ENCODE peak calls at places on chromosomes 13 and 19, in ten cellular contexts. One of them, this sample, is unnamed.

GRCh38 chr19:27794444-27795042 is 1418.4 kb downstream of the UQCRFS1 start:
- DNase-seq in activated CD4-positive, alpha-beta memory T cell treated with anti-CD3 and anti-CD28 coated beads for 36 hours: peak; percentile 31
- DNase-seq in mucosa of gallbladder: no peak
- DNase-seq in ureter: peak; percentile 48
- DNase-seq in stimulated activated CD8-positive, alpha-beta memory T cell treated with anti-CD3 and anti-CD28 coated beads, Interleukin-4, amount 100 ng/mL, for 4 hours: no peak
- DNase-seq in activated CD8-positive, alpha-beta memory T cell treated with anti-CD3 and anti-CD28 coated beads for 4 hours: no peak
- DNase-seq in NCI-H524 treated with DMSO at 0.1 percent for 48 hours: no peak
- DNase-seq in activated naive CD8-positive, alpha-beta T cell treated with anti-CD3 and anti-CD28 coated beads, Interleukin-2, amount 50 U/mL, for 24 hours: peak; percentile 17
- DNase-seq in sigmoid colon: no peak
- DNase-seq in hypothalamus: no peak
- DNase-seq in this sample: no peak

GRCh38 chr19:48608798-48609263 is 2.3 kb downstream of the SPACA4 start:
- DNase-seq in activated CD4-positive, alpha-beta memory T cell treated with anti-CD3 and anti-CD28 coated beads for 36 hours: peak; percentile 73
- DNase-seq in mucosa of gallbladder: no peak
- DNase-seq in ureter: no peak
- DNase-seq in stimulated activated CD8-positive, alpha-beta memory T cell treated with anti-CD3 and anti-CD28 coated beads, Interleukin-4, amount 100 ng/mL, for 4 hours: no peak
- DNase-seq in activated CD8-positive, alpha-beta memory T cell treated with anti-CD3 and anti-CD28 coated beads for 4 hours: no peak
- DNase-seq in NCI-H524 treated with DMSO at 0.1 percent for 48 hours: peak; percentile 51
- DNase-seq in activated naive CD8-positive, alpha-beta T cell treated with anti-CD3 and anti-CD28 coated beads, Interleukin-2, amount 50 U/mL, for 24 hours: no peak
- DNase-seq in sigmoid colon: no peak
- DNase-seq in hypothalamus: peak; percentile 17
- DNase-seq in this sample: no peak

GRCh38 chr13:74206855-74207254 is 72.7 kb upstream of the KLF12 start:
- DNase-seq in activated CD4-positive, alpha-beta memory T cell treated with anti-CD3 and anti-CD28 coated beads for 36 hours: no peak
- DNase-seq in mucosa of gallbladder: no peak
- DNase-seq in ureter: no peak
- DNase-seq in stimulated activated CD8-positive, alpha-beta memory T cell treated with anti-CD3 and anti-CD28 coated beads, Interleukin-4, amount 100 ng/mL, for 4 hours: no peak
- DNase-seq in activated CD8-positive, alpha-beta memory T cell treated with anti-CD3 and anti-CD28 coated beads for 4 hours: no peak
- DNase-seq in NCI-H524 treated with DMSO at 0.1 percent for 48 hours: no peak
- DNase-seq in activated naive CD8-positive, alpha-beta T cell treated with anti-CD3 and anti-CD28 coated beads, Interleukin-2, amount 50 U/mL, for 24 hours: no peak
- DNase-seq in sigmoid colon: no peak
- DNase-seq in hypothalamus: no peak
- DNase-seq in this sample: no peak

GRCh38 chr19:42111811-42112210 is 20.4 kb downstream of the POU2F2 start:
- DNase-seq in activated CD4-positive, alpha-beta memory T cell treated with anti-CD3 and anti-CD28 coated beads for 36 hours: no peak
- DNase-seq in mucosa of gallbladder: no peak
- DNase-seq in ureter: no peak
- DNase-seq in stimulated activated CD8-positive, alpha-beta memory T cell treated with anti-CD3 and anti-CD28 coated beads, Interleukin-4, amount 100 ng/mL, for 4 hours: no peak
- DNase-seq in activated CD8-positive, alpha-beta memory T cell treated with anti-CD3 and anti-CD28 coated beads for 4 hours: no peak
- DNase-seq in NCI-H524 treated with DMSO at 0.1 percent for 48 hours: no peak
- DNase-seq in activated naive CD8-positive, alpha-beta T cell treated with anti-CD3 and anti-CD28 coated beads, Interleukin-2, amount 50 U/mL, for 24 hours: no peak
- DNase-seq in sigmoid colon: no peak
- DNase-seq in hypothalamus: no peak
- DNase-seq in this sample: no peak

GRCh38 chr19:3125900-3126524 is 9.8 kb upstream of the GNA15 start:
- DNase-seq in activated CD4-positive, alpha-beta memory T cell treated with anti-CD3 and anti-CD28 coated beads for 36 hours: peak; percentile 69
- DNase-seq in mucosa of gallbladder: peak; percentile 60
- DNase-seq in ureter: no peak
- DNase-seq in stimulated activated CD8-positive, alpha-beta memory T cell treated with anti-CD3 and anti-CD28 coated beads, Interleukin-4, amount 100 ng/mL, for 4 hours: peak; percentile 49
- DNase-seq in activated CD8-positive, alpha-beta memory T cell treated with anti-CD3 and anti-CD28 coated beads for 4 hours: peak; percentile 55
- DNase-seq in NCI-H524 treated with DMSO at 0.1 percent for 48 hours: no peak
- DNase-seq in activated naive CD8-positive, alpha-beta T cell treated with anti-CD3 and anti-CD28 coated beads, Interleukin-2, amount 50 U/mL, for 24 hours: peak; percentile 87
- DNase-seq in sigmoid colon: no peak
- DNase-seq in hypothalamus: no peak
- DNase-seq in this sample: no peak

GRCh38 chr13:74406439-74406838 is 272.2 kb upstream of the KLF12 start:
- DNase-seq in activated CD4-positive, alpha-beta memory T cell treated with anti-CD3 and anti-CD28 coated beads for 36 hours: no peak
- DNase-seq in mucosa of gallbladder: no peak
- DNase-seq in ureter: no peak
- DNase-seq in stimulated activated CD8-positive, alpha-beta memory T cell treated with anti-CD3 and anti-CD28 coated beads, Interleukin-4, amount 100 ng/mL, for 4 hours: no peak
- DNase-seq in activated CD8-positive, alpha-beta memory T cell treated with anti-CD3 and anti-CD28 coated beads for 4 hours: no peak
- DNase-seq in NCI-H524 treated with DMSO at 0.1 percent for 48 hours: no peak
- DNase-seq in activated naive CD8-positive, alpha-beta T cell treated with anti-CD3 and anti-CD28 coated beads, Interleukin-2, amount 50 U/mL, for 24 hours: no peak
- DNase-seq in sigmoid colon: no peak
- DNase-seq in hypothalamus: no peak
- DNase-seq in this sample: no peak

GRCh38 chr19:29491995-29492577 is 33.7 kb upstream of the VSTM2B start:
- DNase-seq in activated CD4-positive, alpha-beta memory T cell treated with anti-CD3 and anti-CD28 coated beads for 36 hours: no peak
- DNase-seq in mucosa of gallbladder: no peak
- DNase-seq in ureter: no peak
- DNase-seq in stimulated activated CD8-positive, alpha-beta memory T cell treated with anti-CD3 and anti-CD28 coated beads, Interleukin-4, amount 100 ng/mL, for 4 hours: no peak
- DNase-seq in activated CD8-positive, alpha-beta memory T cell treated with anti-CD3 and anti-CD28 coated beads for 4 hours: no peak
- DNase-seq in NCI-H524 treated with DMSO at 0.1 percent for 48 hours: no peak
- DNase-seq in activated naive CD8-positive, alpha-beta T cell treated with anti-CD3 and anti-CD28 coated beads, Interleukin-2, amount 50 U/mL, for 24 hours: no peak
- DNase-seq in sigmoid colon: peak; percentile 21
- DNase-seq in hypothalamus: no peak
- DNase-seq in this sample: no peak

GRCh38 chr19:15161028-15161984 is 39.5 kb downstream of the NOTCH3 start:
- DNase-seq in activated CD4-positive, alpha-beta memory T cell treated with anti-CD3 and anti-CD28 coated beads for 36 hours: peak; percentile 18
- DNase-seq in mucosa of gallbladder: no peak
- DNase-seq in ureter: no peak
- DNase-seq in stimulated activated CD8-positive, alpha-beta memory T cell treated with anti-CD3 and anti-CD28 coated beads, Interleukin-4, amount 100 ng/mL, for 4 hours: no peak
- DNase-seq in activated CD8-positive, alpha-beta memory T cell treated with anti-CD3 and anti-CD28 coated beads for 4 hours: no peak
- DNase-seq in NCI-H524 treated with DMSO at 0.1 percent for 48 hours: no peak
- DNase-seq in activated naive CD8-positive, alpha-beta T cell treated with anti-CD3 and anti-CD28 coated beads, Interleukin-2, amount 50 U/mL, for 24 hours: no peak
- DNase-seq in sigmoid colon: no peak
- DNase-seq in hypothalamus: no peak
- DNase-seq in this sample: no peak

GRCh38 chr19:6223461-6224307 is 56.1 kb downstream of the MLLT1 start:
- DNase-seq in activated CD4-positive, alpha-beta memory T cell treated with anti-CD3 and anti-CD28 coated beads for 36 hours: no peak
- DNase-seq in mucosa of gallbladder: no peak
- DNase-seq in ureter: no peak
- DNase-seq in stimulated activated CD8-positive, alpha-beta memory T cell treated with anti-CD3 and anti-CD28 coated beads, Interleukin-4, amount 100 ng/mL, for 4 hours: no peak
- DNase-seq in activated CD8-positive, alpha-beta memory T cell treated with anti-CD3 and anti-CD28 coated beads for 4 hours: no peak
- DNase-seq in NCI-H524 treated with DMSO at 0.1 percent for 48 hours: no peak
- DNase-seq in activated naive CD8-positive, alpha-beta T cell treated with anti-CD3 and anti-CD28 coated beads, Interleukin-2, amount 50 U/mL, for 24 hours: no peak
- DNase-seq in sigmoid colon: no peak
- DNase-seq in hypothalamus: no peak
- DNase-seq in this sample: no peak

GRCh38 chr19:33311326-33311682 is 9.0 kb upstream of the CEBPA start:
- DNase-seq in activated CD4-positive, alpha-beta memory T cell treated with anti-CD3 and anti-CD28 coated beads for 36 hours: peak; percentile 43
- DNase-seq in mucosa of gallbladder: no peak
- DNase-seq in ureter: no peak
- DNase-seq in stimulated activated CD8-positive, alpha-beta memory T cell treated with anti-CD3 and anti-CD28 coated beads, Interleukin-4, amount 100 ng/mL, for 4 hours: no peak
- DNase-seq in activated CD8-positive, alpha-beta memory T cell treated with anti-CD3 and anti-CD28 coated beads for 4 hours: no peak
- DNase-seq in NCI-H524 treated with DMSO at 0.1 percent for 48 hours: no peak
- DNase-seq in activated naive CD8-positive, alpha-beta T cell treated with anti-CD3 and anti-CD28 coated beads, Interleukin-2, amount 50 U/mL, for 24 hours: peak; percentile 27
- DNase-seq in sigmoid colon: no peak
- DNase-seq in hypothalamus: no peak
- DNase-seq in this sample: no peak

GRCh38 chr13:111970501-111971155 is 96.3 kb upstream of the SOX1 start:
- DNase-seq in activated CD4-positive, alpha-beta memory T cell treated with anti-CD3 and anti-CD28 coated beads for 36 hours: no peak
- DNase-seq in mucosa of gallbladder: no peak
- DNase-seq in ureter: no peak
- DNase-seq in stimulated activated CD8-positive, alpha-beta memory T cell treated with anti-CD3 and anti-CD28 coated beads, Interleukin-4, amount 100 ng/mL, for 4 hours: no peak
- DNase-seq in activated CD8-positive, alpha-beta memory T cell treated with anti-CD3 and anti-CD28 coated beads for 4 hours: no peak
- DNase-seq in NCI-H524 treated with DMSO at 0.1 percent for 48 hours: no peak
- DNase-seq in activated naive CD8-positive, alpha-beta T cell treated with anti-CD3 and anti-CD28 coated beads, Interleukin-2, amount 50 U/mL, for 24 hours: no peak
- DNase-seq in sigmoid colon: no peak
- DNase-seq in hypothalamus: no peak
- DNase-seq in this sample: no peak

GRCh38 chr19:48418317-48419064 is 25.0 kb downstream of the GRIN2D start:
- DNase-seq in activated CD4-positive, alpha-beta memory T cell treated with anti-CD3 and anti-CD28 coated beads for 36 hours: peak; percentile 52
- DNase-seq in mucosa of gallbladder: no peak
- DNase-seq in ureter: no peak
- DNase-seq in stimulated activated CD8-positive, alpha-beta memory T cell treated with anti-CD3 and anti-CD28 coated beads, Interleukin-4, amount 100 ng/mL, for 4 hours: no peak
- DNase-seq in activated CD8-positive, alpha-beta memory T cell treated with anti-CD3 and anti-CD28 coated beads for 4 hours: no peak
- DNase-seq in NCI-H524 treated with DMSO at 0.1 percent for 48 hours: no peak
- DNase-seq in activated naive CD8-positive, alpha-beta T cell treated with anti-CD3 and anti-CD28 coated beads, Interleukin-2, amount 50 U/mL, for 24 hours: peak; percentile 40
- DNase-seq in sigmoid colon: no peak
- DNase-seq in hypothalamus: no peak
- DNase-seq in this sample: no peak

GRCh38 chr19:6712692-6713670 is 7.5 kb downstream of the C3 start:
- DNase-seq in activated CD4-positive, alpha-beta memory T cell treated with anti-CD3 and anti-CD28 coated beads for 36 hours: no peak
- DNase-seq in mucosa of gallbladder: no peak
- DNase-seq in ureter: no peak
- DNase-seq in stimulated activated CD8-positive, alpha-beta memory T cell treated with anti-CD3 and anti-CD28 coated beads, Interleukin-4, amount 100 ng/mL, for 4 hours: no peak
- DNase-seq in activated CD8-positive, alpha-beta memory T cell treated with anti-CD3 and anti-CD28 coated beads for 4 hours: no peak
- DNase-seq in NCI-H524 treated with DMSO at 0.1 percent for 48 hours: no peak
- DNase-seq in activated naive CD8-positive, alpha-beta T cell treated with anti-CD3 and anti-CD28 coated beads, Interleukin-2, amount 50 U/mL, for 24 hours: no peak
- DNase-seq in sigmoid colon: no peak
- DNase-seq in hypothalamus: no peak
- DNase-seq in this sample: no peak